ENCODE peak calls at places on chromosome 13, in four cellular contexts. One of them, this sample, is unnamed.

GRCh38 chr13:32902898-32903297 is 113.3 kb upstream of the KL start:
- DNase-seq in H7: peak; percentile 27
- DNase-seq in activated CD4-positive, CD25-positive, alpha-beta regulatory T cell treated with anti-CD3 and anti-CD28 coated beads, Interleukin-2, amount 50 U/mL, for 16 hours: no peak
- DNase-seq in AG08396: peak; percentile 82
- DNase-seq in this sample: peak; percentile 50

GRCh38 chr13:42574011-42574410 is at the start of gene TNFSF11:
- DNase-seq in activated CD4-positive, CD25-positive, alpha-beta regulatory T cell treated with anti-CD3 and anti-CD28 coated beads, Interleukin-2, amount 50 U/mL, for 16 hours: no peak
- DNase-seq in AG08396: no peak
- DNase-seq in H7: peak; percentile 87
- DNase-seq in this sample: peak; percentile 63

GRCh38 chr13:26759907-26760834 is at the start of gene GPR12:
- DNase-seq in activated CD4-positive, CD25-positive, alpha-beta regulatory T cell treated with anti-CD3 and anti-CD28 coated beads, Interleukin-2, amount 50 U/mL, for 16 hours: no peak
- DNase-seq in H7: peak; percentile 74
- DNase-seq in AG08396: peak; percentile 28
- DNase-seq in this sample: peak; percentile 46

GRCh38 chr13:40576369-40576768 is 90.1 kb downstream of the FOXO1 start:
- DNase-seq in activated CD4-positive, CD25-positive, alpha-beta regulatory T cell treated with anti-CD3 and anti-CD28 coated beads, Interleukin-2, amount 50 U/mL, for 16 hours: no peak
- DNase-seq in AG08396: no peak
- DNase-seq in H7: no peak
- DNase-seq in this sample: no peak

GRCh38 chr13:45781553-45782326 is 69.8 kb downstream of the SIAH3 start:
- DNase-seq in H7: no peak
- DNase-seq in AG08396: no peak
- DNase-seq in activated CD4-positive, CD25-positive, alpha-beta regulatory T cell treated with anti-CD3 and anti-CD28 coated beads, Interleukin-2, amount 50 U/mL, for 16 hours: no peak
- DNase-seq in this sample: peak; percentile 25

GRCh38 chr13:106566682-106567420 is 1.1 kb downstream of the ARGLU1 start:
- DNase-seq in activated CD4-positive, CD25-positive, alpha-beta regulatory T cell treated with anti-CD3 and anti-CD28 coated beads, Interleukin-2, amount 50 U/mL, for 16 hours: no peak
- DNase-seq in AG08396: peak; percentile 64
- DNase-seq in H7: peak; percentile 74
- DNase-seq in this sample: peak; percentile 47

GRCh38 chr13:23552171-23552570 is 18.0 kb upstream of the TNFRSF19 start:
- DNase-seq in H7: no peak
- DNase-seq in AG08396: no peak
- DNase-seq in activated CD4-positive, CD25-positive, alpha-beta regulatory T cell treated with anti-CD3 and anti-CD28 coated beads, Interleukin-2, amount 50 U/mL, for 16 hours: no peak
- DNase-seq in this sample: no peak

GRCh38 chr13:43245374-43245964 is 222.1 kb downstream of the DNAJC15 start:
- DNase-seq in H7: no peak
- DNase-seq in activated CD4-positive, CD25-positive, alpha-beta regulatory T cell treated with anti-CD3 and anti-CD28 coated beads, Interleukin-2, amount 50 U/mL, for 16 hours: no peak
- DNase-seq in AG08396: peak; percentile 49
- DNase-seq in this sample: no peak

GRCh38 chr13:72808917-72809500 is 27.1 kb downstream of the PIBF1 start:
- DNase-seq in AG08396: no peak
- DNase-seq in activated CD4-positive, CD25-positive, alpha-beta regulatory T cell treated with anti-CD3 and anti-CD28 coated beads, Interleukin-2, amount 50 U/mL, for 16 hours: no peak
- DNase-seq in H7: no peak
- DNase-seq in this sample: peak; percentile 7

GRCh38 chr13:26968431-26969335 is 202.9 kb downstream of the USP12 start:
- DNase-seq in activated CD4-positive, CD25-positive, alpha-beta regulatory T cell treated with anti-CD3 and anti-CD28 coated beads, Interleukin-2, amount 50 U/mL, for 16 hours: no peak
- DNase-seq in H7: no peak
- DNase-seq in AG08396: no peak
- DNase-seq in this sample: no peak

GRCh38 chr13:35914662-35915061 is 216.5 kb downstream of the DCLK1 start:
- DNase-seq in activated CD4-positive, CD25-positive, alpha-beta regulatory T cell treated with anti-CD3 and anti-CD28 coated beads, Interleukin-2, amount 50 U/mL, for 16 hours: no peak
- DNase-seq in H7: no peak
- DNase-seq in AG08396: no peak
- DNase-seq in this sample: no peak

GRCh38 chr13:19984430-19985218 is 26.1 kb downstream of the ZMYM2 start:
- DNase-seq in activated CD4-positive, CD25-positive, alpha-beta regulatory T cell treated with anti-CD3 and anti-CD28 coated beads, Interleukin-2, amount 50 U/mL, for 16 hours: no peak
- DNase-seq in AG08396: peak; percentile 47
- DNase-seq in H7: peak; percentile 44
- DNase-seq in this sample: peak; percentile 36

GRCh38 chr13:110045919-110046318 is 259.5 kb upstream of the IRS2 start:
- DNase-seq in H7: no peak
- DNase-seq in activated CD4-positive, CD25-positive, alpha-beta regulatory T cell treated with anti-CD3 and anti-CD28 coated beads, Interleukin-2, amount 50 U/mL, for 16 hours: no peak
- DNase-seq in AG08396: no peak
- DNase-seq in this sample: no peak

GRCh38 chr13:113942591-113943103 is 31.2 kb downstream of the C13orf46 start:
- DNase-seq in activated CD4-positive, CD25-positive, alpha-beta regulatory T cell treated with anti-CD3 and anti-CD28 coated beads, Interleukin-2, amount 50 U/mL, for 16 hours: no peak
- DNase-seq in AG08396: no peak
- DNase-seq in H7: peak; percentile 48
- DNase-seq in this sample: no peak

GRCh38 chr13:109180905-109181425 is 551.6 kb downstream of the MYO16 start:
- DNase-seq in activated CD4-positive, CD25-positive, alpha-beta regulatory T cell treated with anti-CD3 and anti-CD28 coated beads, Interleukin-2, amount 50 U/mL, for 16 hours: no peak
- DNase-seq in AG08396: peak; percentile 54
- DNase-seq in H7: no peak
- DNase-seq in this sample: no peak

GRCh38 chr13:52155177-52155576 is 4.2 kb downstream of the NEK3 start:
- DNase-seq in AG08396: no peak
- DNase-seq in activated CD4-positive, CD25-positive, alpha-beta regulatory T cell treated with anti-CD3 and anti-CD28 coated beads, Interleukin-2, amount 50 U/mL, for 16 hours: no peak
- DNase-seq in H7: no peak
- DNase-seq in this sample: no peak

GRCh38 chr13:42781362-42781761 is at the start of gene FAM216B:
- DNase-seq in H7: no peak
- DNase-seq in AG08396: no peak
- DNase-seq in activated CD4-positive, CD25-positive, alpha-beta regulatory T cell treated with anti-CD3 and anti-CD28 coated beads, Interleukin-2, amount 50 U/mL, for 16 hours: no peak
- DNase-seq in this sample: no peak

GRCh38 chr13:47211106-47211505 is 314.3 kb upstream of the HTR2A start:
- DNase-seq in H7: no peak
- DNase-seq in AG08396: no peak
- DNase-seq in activated CD4-positive, CD25-positive, alpha-beta regulatory T cell treated with anti-CD3 and anti-CD28 coated beads, Interleukin-2, amount 50 U/mL, for 16 hours: no peak
- DNase-seq in this sample: peak; percentile 15

GRCh38 chr13:29496241-29496712 is 99.2 kb downstream of the SLC7A1 start:
- DNase-seq in AG08396: no peak
- DNase-seq in H7: no peak
- DNase-seq in activated CD4-positive, CD25-positive, alpha-beta regulatory T cell treated with anti-CD3 and anti-CD28 coated beads, Interleukin-2, amount 50 U/mL, for 16 hours: no peak
- DNase-seq in this sample: peak; percentile 42

GRCh38 chr13:51645154-51645650 is 60.9 kb downstream of the WDFY2 start:
- DNase-seq in AG08396: peak; percentile 46
- DNase-seq in H7: no peak
- DNase-seq in activated CD4-positive, CD25-positive, alpha-beta regulatory T cell treated with anti-CD3 and anti-CD28 coated beads, Interleukin-2, amount 50 U/mL, for 16 hours: peak; percentile 13
- DNase-seq in this sample: no peak

GRCh38 chr13:86569119-86569518 is 769.9 kb upstream of the SLITRK6 start:
- DNase-seq in activated CD4-positive, CD25-positive, alpha-beta regulatory T cell treated with anti-CD3 and anti-CD28 coated beads, Interleukin-2, amount 50 U/mL, for 16 hours: no peak
- DNase-seq in H7: no peak
- DNase-seq in AG08396: no peak
- DNase-seq in this sample: no peak